ENCODE peak calls at places on chromosome 16, in nine cellular contexts. One of them, this sample, is unnamed.

GRCh38 chr16:75491876-75492275 is 3.4 kb downstream of the CHST6 start:
- DNase-seq in thoracic aorta: no peak
- DNase-seq in NB4: no peak
- DNase-seq in HFFc6: peak
- DNase-seq in cardiac muscle cell: peak
- DNase-seq in Caco-2: peak
- DNase-seq in activated naive CD4-positive, alpha-beta T cell: no peak
- DNase-seq in GM23338: peak
- DNase-seq in stimulated activated CD4-positive, alpha-beta T cell treated with anti-CD3 and anti-CD28 coated beads, Interleukin-4, amount 100 ng/mL, for 4 hours: no peak
- DNase-seq in this sample: no peak

GRCh38 chr16:67120025-67120424 is 10.3 kb downstream of the PHAF1 start:
- DNase-seq in activated naive CD4-positive, alpha-beta T cell: no peak
- DNase-seq in HFFc6: no peak
- DNase-seq in stimulated activated CD4-positive, alpha-beta T cell treated with anti-CD3 and anti-CD28 coated beads, Interleukin-4, amount 100 ng/mL, for 4 hours: no peak
- DNase-seq in Caco-2: no peak
- DNase-seq in NB4: no peak
- DNase-seq in cardiac muscle cell: no peak
- DNase-seq in GM23338: no peak
- DNase-seq in thoracic aorta: no peak
- DNase-seq in this sample: no peak

GRCh38 chr16:71426880-71427615 is 14.8 kb downstream of the TLE7 start:
- DNase-seq in Caco-2: no peak
- DNase-seq in GM23338: no peak
- DNase-seq in activated naive CD4-positive, alpha-beta T cell: no peak
- DNase-seq in cardiac muscle cell: no peak
- DNase-seq in thoracic aorta: no peak
- DNase-seq in NB4: no peak
- DNase-seq in HFFc6: no peak
- DNase-seq in stimulated activated CD4-positive, alpha-beta T cell treated with anti-CD3 and anti-CD28 coated beads, Interleukin-4, amount 100 ng/mL, for 4 hours: no peak
- DNase-seq in this sample: no peak

GRCh38 chr16:85836706-85837582 is 37.4 kb downstream of the COX4I1 start:
- DNase-seq in GM23338: no peak
- DNase-seq in thoracic aorta: no peak
- DNase-seq in cardiac muscle cell: no peak
- DNase-seq in stimulated activated CD4-positive, alpha-beta T cell treated with anti-CD3 and anti-CD28 coated beads, Interleukin-4, amount 100 ng/mL, for 4 hours: no peak
- DNase-seq in activated naive CD4-positive, alpha-beta T cell: no peak
- DNase-seq in HFFc6: no peak
- DNase-seq in NB4: no peak
- DNase-seq in Caco-2: no peak
- DNase-seq in this sample: no peak

GRCh38 chr16:24045641-24046040 is 209.9 kb downstream of the PRKCB start:
- DNase-seq in activated naive CD4-positive, alpha-beta T cell: no peak
- DNase-seq in thoracic aorta: no peak
- DNase-seq in Caco-2: no peak
- DNase-seq in NB4: no peak
- DNase-seq in cardiac muscle cell: peak
- DNase-seq in HFFc6: no peak
- DNase-seq in GM23338: peak
- DNase-seq in stimulated activated CD4-positive, alpha-beta T cell treated with anti-CD3 and anti-CD28 coated beads, Interleukin-4, amount 100 ng/mL, for 4 hours: no peak
- DNase-seq in this sample: no peak

GRCh38 chr16:1154291-1154886 is 1.5 kb downstream of the CACNA1H start:
- DNase-seq in GM23338: peak
- DNase-seq in NB4: no peak
- DNase-seq in activated naive CD4-positive, alpha-beta T cell: no peak
- DNase-seq in HFFc6: no peak
- DNase-seq in Caco-2: no peak
- DNase-seq in thoracic aorta: no peak
- DNase-seq in stimulated activated CD4-positive, alpha-beta T cell treated with anti-CD3 and anti-CD28 coated beads, Interleukin-4, amount 100 ng/mL, for 4 hours: no peak
- DNase-seq in cardiac muscle cell: no peak
- DNase-seq in this sample: no peak

GRCh38 chr16:85359147-85359822 is 247.0 kb upstream of the CIBAR2 start:
- DNase-seq in cardiac muscle cell: no peak
- DNase-seq in Caco-2: no peak
- DNase-seq in thoracic aorta: no peak
- DNase-seq in HFFc6: no peak
- DNase-seq in stimulated activated CD4-positive, alpha-beta T cell treated with anti-CD3 and anti-CD28 coated beads, Interleukin-4, amount 100 ng/mL, for 4 hours: no peak
- DNase-seq in GM23338: no peak
- DNase-seq in NB4: peak
- DNase-seq in activated naive CD4-positive, alpha-beta T cell: no peak
- DNase-seq in this sample: no peak

GRCh38 chr16:82329504-82330192 is 159.6 kb upstream of the MPHOSPH6 start:
- DNase-seq in GM23338: peak
- DNase-seq in HFFc6: no peak
- DNase-seq in cardiac muscle cell: no peak
- DNase-seq in activated naive CD4-positive, alpha-beta T cell: no peak
- DNase-seq in thoracic aorta: no peak
- DNase-seq in Caco-2: no peak
- DNase-seq in stimulated activated CD4-positive, alpha-beta T cell treated with anti-CD3 and anti-CD28 coated beads, Interleukin-4, amount 100 ng/mL, for 4 hours: no peak
- DNase-seq in NB4: no peak
- DNase-seq in this sample: no peak

GRCh38 chr16:77430360-77430759 is 4.5 kb downstream of the ADAMTS18 start:
- DNase-seq in stimulated activated CD4-positive, alpha-beta T cell treated with anti-CD3 and anti-CD28 coated beads, Interleukin-4, amount 100 ng/mL, for 4 hours: no peak
- DNase-seq in NB4: no peak
- DNase-seq in activated naive CD4-positive, alpha-beta T cell: no peak
- DNase-seq in GM23338: no peak
- DNase-seq in thoracic aorta: no peak
- DNase-seq in cardiac muscle cell: no peak
- DNase-seq in HFFc6: no peak
- DNase-seq in Caco-2: no peak
- DNase-seq in this sample: no peak

GRCh38 chr16:80938035-80938927 is 68.4 kb downstream of the CMC2 start:
- DNase-seq in HFFc6: peak
- DNase-seq in GM23338: peak
- DNase-seq in Caco-2: peak
- DNase-seq in cardiac muscle cell: no peak
- DNase-seq in thoracic aorta: peak
- DNase-seq in stimulated activated CD4-positive, alpha-beta T cell treated with anti-CD3 and anti-CD28 coated beads, Interleukin-4, amount 100 ng/mL, for 4 hours: no peak
- DNase-seq in activated naive CD4-positive, alpha-beta T cell: no peak
- DNase-seq in NB4: no peak
- DNase-seq in this sample: no peak

GRCh38 chr16:49659356-49659755 is 196.6 kb downstream of the ZNF423 start:
- DNase-seq in thoracic aorta: no peak
- DNase-seq in GM23338: no peak
- DNase-seq in cardiac muscle cell: no peak
- DNase-seq in NB4: no peak
- DNase-seq in stimulated activated CD4-positive, alpha-beta T cell treated with anti-CD3 and anti-CD28 coated beads, Interleukin-4, amount 100 ng/mL, for 4 hours: no peak
- DNase-seq in HFFc6: no peak
- DNase-seq in Caco-2: no peak
- DNase-seq in activated naive CD4-positive, alpha-beta T cell: no peak
- DNase-seq in this sample: no peak

GRCh38 chr16:24776486-24777220 is 47.2 kb downstream of the TNRC6A start:
- DNase-seq in cardiac muscle cell: no peak
- DNase-seq in GM23338: no peak
- DNase-seq in Caco-2: no peak
- DNase-seq in activated naive CD4-positive, alpha-beta T cell: no peak
- DNase-seq in stimulated activated CD4-positive, alpha-beta T cell treated with anti-CD3 and anti-CD28 coated beads, Interleukin-4, amount 100 ng/mL, for 4 hours: no peak
- DNase-seq in HFFc6: no peak
- DNase-seq in thoracic aorta: peak
- DNase-seq in NB4: no peak
- DNase-seq in this sample: no peak

GRCh38 chr16:87951550-87952538 is 610 bp downstream of the BANP start:
- DNase-seq in activated naive CD4-positive, alpha-beta T cell: no peak
- DNase-seq in HFFc6: no peak
- DNase-seq in GM23338: peak
- DNase-seq in cardiac muscle cell: peak
- DNase-seq in NB4: peak
- DNase-seq in Caco-2: no peak
- DNase-seq in stimulated activated CD4-positive, alpha-beta T cell treated with anti-CD3 and anti-CD28 coated beads, Interleukin-4, amount 100 ng/mL, for 4 hours: no peak
- DNase-seq in thoracic aorta: no peak
- DNase-seq in this sample: no peak

GRCh38 chr16:10182186-10182683 is at the start of gene GRIN2A:
- DNase-seq in Caco-2: no peak
- DNase-seq in thoracic aorta: no peak
- DNase-seq in HFFc6: no peak
- DNase-seq in GM23338: peak
- DNase-seq in stimulated activated CD4-positive, alpha-beta T cell treated with anti-CD3 and anti-CD28 coated beads, Interleukin-4, amount 100 ng/mL, for 4 hours: no peak
- DNase-seq in activated naive CD4-positive, alpha-beta T cell: no peak
- DNase-seq in cardiac muscle cell: peak
- DNase-seq in NB4: no peak
- DNase-seq in this sample: no peak

GRCh38 chr16:4612977-4613635 is 1.6 kb downstream of the UBALD1 start:
- DNase-seq in NB4: peak
- DNase-seq in Caco-2: peak
- DNase-seq in cardiac muscle cell: no peak
- DNase-seq in HFFc6: no peak
- DNase-seq in stimulated activated CD4-positive, alpha-beta T cell treated with anti-CD3 and anti-CD28 coated beads, Interleukin-4, amount 100 ng/mL, for 4 hours: no peak
- DNase-seq in activated naive CD4-positive, alpha-beta T cell: no peak
- DNase-seq in thoracic aorta: no peak
- DNase-seq in GM23338: peak
- DNase-seq in this sample: no peak

GRCh38 chr16:50696575-50697420 is 3.4 kb downstream of the NOD2 start:
- DNase-seq in activated naive CD4-positive, alpha-beta T cell: no peak
- DNase-seq in NB4: peak
- DNase-seq in HFFc6: peak
- DNase-seq in cardiac muscle cell: no peak
- DNase-seq in GM23338: no peak
- DNase-seq in Caco-2: peak
- DNase-seq in thoracic aorta: peak
- DNase-seq in stimulated activated CD4-positive, alpha-beta T cell treated with anti-CD3 and anti-CD28 coated beads, Interleukin-4, amount 100 ng/mL, for 4 hours: peak
- DNase-seq in this sample: no peak

GRCh38 chr16:68779891-68780290 is 42.8 kb downstream of the CDH1 start:
- DNase-seq in Caco-2: no peak
- DNase-seq in stimulated activated CD4-positive, alpha-beta T cell treated with anti-CD3 and anti-CD28 coated beads, Interleukin-4, amount 100 ng/mL, for 4 hours: no peak
- DNase-seq in GM23338: no peak
- DNase-seq in thoracic aorta: no peak
- DNase-seq in cardiac muscle cell: no peak
- DNase-seq in NB4: no peak
- DNase-seq in HFFc6: no peak
- DNase-seq in activated naive CD4-positive, alpha-beta T cell: no peak
- DNase-seq in this sample: no peak

GRCh38 chr16:72985148-72985882 is 62.6 kb downstream of the ZFHX3 start:
- DNase-seq in HFFc6: peak
- DNase-seq in Caco-2: no peak
- DNase-seq in activated naive CD4-positive, alpha-beta T cell: no peak
- DNase-seq in NB4: no peak
- DNase-seq in GM23338: no peak
- DNase-seq in stimulated activated CD4-positive, alpha-beta T cell treated with anti-CD3 and anti-CD28 coated beads, Interleukin-4, amount 100 ng/mL, for 4 hours: no peak
- DNase-seq in cardiac muscle cell: peak
- DNase-seq in thoracic aorta: no peak
- DNase-seq in this sample: no peak

GRCh38 chr16:31452631-31453106 is 6.6 kb upstream of the ARMC5 start:
- DNase-seq in Caco-2: no peak
- DNase-seq in cardiac muscle cell: no peak
- DNase-seq in activated naive CD4-positive, alpha-beta T cell: no peak
- DNase-seq in HFFc6: peak
- DNase-seq in NB4: no peak
- DNase-seq in stimulated activated CD4-positive, alpha-beta T cell treated with anti-CD3 and anti-CD28 coated beads, Interleukin-4, amount 100 ng/mL, for 4 hours: no peak
- DNase-seq in GM23338: peak
- DNase-seq in thoracic aorta: no peak
- DNase-seq in this sample: no peak

GRCh38 chr16:30853758-30854157 is 40.1 kb downstream of the BCL7C start:
- DNase-seq in GM23338: no peak
- DNase-seq in cardiac muscle cell: no peak
- DNase-seq in activated naive CD4-positive, alpha-beta T cell: no peak
- DNase-seq in Caco-2: no peak
- DNase-seq in stimulated activated CD4-positive, alpha-beta T cell treated with anti-CD3 and anti-CD28 coated beads, Interleukin-4, amount 100 ng/mL, for 4 hours: no peak
- DNase-seq in thoracic aorta: no peak
- DNase-seq in HFFc6: no peak
- DNase-seq in NB4: no peak
- DNase-seq in this sample: no peak